ENCODE peak calls at places on chromosomes 3 and 15, in ten cellular contexts. N is omental fat pad; R is heart left ventricle; Z is Calu3; T is fibroblast of pulmonary artery; Y is activated CD4-positive, alpha-beta T cell treated with anti-CD3 and anti-CD28 coated beads, Interleukin-2, amount 50 U/mL, for 24 hours; J is AG09309; U is HCEC 1CT; G is AG08396; S is NCI-H460. E is an unnamed sample.

GRCh38 chr3:179141890-179142289 is 6.3 kb upstream of the PIK3CA start:
- DNase-seq in N (no peak), R (no peak), Z (no peak), T (no peak), Y (no peak), J (no peak), U (no peak), G (no peak), S (no peak), E (no peak)

GRCh38 chr3:154758109-154758868 is 321.8 kb upstream of the MME start:
- DNase-seq in N (no peak), R (no peak), Z (no peak), T (peak), Y (no peak), J (peak), U (peak), G (peak), S (no peak), E (peak)

GRCh38 chr3:168034152-168034928 is 61.4 kb downstream of the GOLIM4 start:
- DNase-seq in N (no peak), R (peak), Z (no peak), T (peak), Y (no peak), J (peak), U (peak), G (peak), S (no peak), E (peak)

GRCh38 chr3:13850161-13850945 is 29.5 kb downstream of the WNT7A start:
- DNase-seq in N (no peak), R (no peak), Z (peak), T (no peak), Y (no peak), J (no peak), U (no peak), G (peak), S (no peak), E (peak)

GRCh38 chr3:147191795-147192385 is 214.5 kb downstream of the ZIC4 start:
- DNase-seq in N (no peak), R (no peak), Z (peak), T (peak), Y (no peak), J (peak), U (peak), G (peak), S (peak), E (peak)

GRCh38 chr15:96338772-96339661 is 8.5 kb downstream of the NR2F2 start:
- DNase-seq in N (no peak), R (no peak), Z (no peak), T (peak), Y (no peak), J (no peak), U (peak), G (no peak), S (no peak), E (peak)

GRCh38 chr3:194738254-194739093 is 52.8 kb downstream of the FAM43A start:
- DNase-seq in N (no peak), R (peak), Z (peak), T (peak), Y (no peak), J (peak), U (no peak), G (peak), S (no peak), E (no peak)

GRCh38 chr3:181757694-181758306 is 46.1 kb downstream of the SOX2 start:
- DNase-seq in N (no peak), R (no peak), Z (no peak), T (no peak), Y (no peak), J (no peak), U (no peak), G (no peak), S (no peak), E (no peak)

GRCh38 chr3:53224536-53224935 is 31.3 kb downstream of the TKT start:
- DNase-seq in N (no peak), R (peak), Z (no peak), T (no peak), Y (no peak), J (no peak), U (no peak), G (no peak), S (no peak), E (no peak)

GRCh38 chr3:139198929-139199328 is 144.9 kb upstream of the MRPS22 start:
- DNase-seq in N (no peak), R (no peak), Z (no peak), T (no peak), Y (no peak), J (peak), U (no peak), G (no peak), S (no peak), E (no peak)

GRCh38 chr3:184341925-184342324 is 4.5 kb downstream of the FAM131A start:
- DNase-seq in N (no peak), R (no peak), Z (peak), T (no peak), Y (no peak), J (no peak), U (no peak), G (no peak), S (no peak), E (no peak)

GRCh38 chr3:13767896-13768295 is 112.0 kb downstream of the WNT7A start:
- DNase-seq in N (no peak), R (no peak), Z (no peak), T (no peak), Y (no peak), J (no peak), U (no peak), G (no peak), S (no peak), E (no peak)

GRCh38 chr3:133881492-133881891 is 14.2 kb downstream of the RAB6B start:
- DNase-seq in N (no peak), R (no peak), Z (no peak), T (no peak), Y (no peak), J (no peak), U (no peak), G (no peak), S (no peak), E (no peak)

GRCh38 chr3:44865272-44866005 is 3.7 kb downstream of the TMEM42 start:
- DNase-seq in N (no peak), R (no peak), Z (no peak), T (no peak), Y (no peak), J (no peak), U (no peak), G (no peak), S (no peak), E (no peak)

GRCh38 chr15:81152799-81153198 is 18.7 kb downstream of the CFAP161 start:
- DNase-seq in N (no peak), R (no peak), Z (no peak), T (no peak), Y (no peak), J (no peak), U (no peak), G (peak), S (no peak), E (peak)

GRCh38 chr3:155185623-155186022 is 105.5 kb downstream of the MME start:
- DNase-seq in N (no peak), R (no peak), Z (no peak), T (peak), Y (no peak), J (peak), U (peak), G (peak), S (no peak), E (no peak)

GRCh38 chr3:179063945-179064560 is 7.6 kb downstream of the ZMAT3 start:
- DNase-seq in N (no peak), R (no peak), Z (no peak), T (no peak), Y (no peak), J (peak), U (peak), G (peak), S (peak), E (no peak)

GRCh38 chr3:80241791-80242190 is 474.0 kb upstream of the ROBO1 start:
- DNase-seq in N (no peak), R (no peak), Z (no peak), T (no peak), Y (no peak), J (no peak), U (no peak), G (no peak), S (no peak), E (no peak)

GRCh38 chr3:31117854-31118253 is 223.4 kb upstream of the GADL1 start:
- DNase-seq in N (no peak), R (no peak), Z (no peak), T (no peak), Y (no peak), J (no peak), U (no peak), G (no peak), S (no peak), E (no peak)

GRCh38 chr3:115418583-115418982 is 204.7 kb upstream of the GAP43 start:
- DNase-seq in N (no peak), R (no peak), Z (no peak), T (no peak), Y (no peak), J (no peak), U (no peak), G (no peak), S (no peak), E (no peak)

GRCh38 chr3:126512026-126512425 is 5.5 kb downstream of the UROC1 start:
- DNase-seq in N (no peak), R (peak), Z (no peak), T (no peak), Y (no peak), J (no peak), U (no peak), G (no peak), S (no peak), E (no peak)

GRCh38 chr3:127777861-127778711 is 44.2 kb downstream of the MGLL start:
- DNase-seq in N (no peak), R (no peak), Z (no peak), T (no peak), Y (no peak), J (no peak), U (no peak), G (no peak), S (no peak), E (no peak)

GRCh38 chr3:134644731-134645514 is 5.9 kb downstream of the KY start:
- DNase-seq in N (no peak), R (peak), Z (no peak), T (no peak), Y (no peak), J (no peak), U (no peak), G (peak), S (no peak), E (no peak)

GRCh38 chr3:51343918-51344687 is 41.0 kb upstream of the MANF start:
- DNase-seq in N (no peak), R (no peak), Z (peak), T (peak), Y (no peak), J (peak), U (peak), G (peak), S (peak), E (no peak)

GRCh38 chr3:155737844-155738460 is 6.9 kb downstream of the PLCH1 start:
- DNase-seq in N (no peak), R (no peak), Z (peak), T (no peak), Y (no peak), J (no peak), U (no peak), G (no peak), S (no peak), E (peak)

GRCh38 chr3:14534379-14535191 is 5.6 kb downstream of the GRIP2 start:
- DNase-seq in N (no peak), R (peak), Z (no peak), T (no peak), Y (no peak), J (no peak), U (no peak), G (no peak), S (no peak), E (no peak)

GRCh38 chr3:184230081-184230602 is 757 bp downstream of the VWA5B2 start:
- DNase-seq in N (no peak), R (no peak), Z (peak), T (no peak), Y (no peak), J (no peak), U (no peak), G (peak), S (no peak), E (no peak)

GRCh38 chr15:47870956-47871625 is 153.8 kb downstream of the SEMA6D start:
- DNase-seq in N (no peak), R (no peak), Z (no peak), T (peak), Y (no peak), J (peak), U (peak), G (peak), S (no peak), E (no peak)

GRCh38 chr3:126521122-126521891 is 2.6 kb upstream of the CHST13 start:
- DNase-seq in N (no peak), R (peak), Z (no peak), T (no peak), Y (no peak), J (no peak), U (no peak), G (no peak), S (no peak), E (no peak)

GRCh38 chr3:24850245-24850644 is 355.6 kb upstream of the THRB start:
- DNase-seq in N (no peak), R (no peak), Z (no peak), T (no peak), Y (no peak), J (no peak), U (no peak), G (no peak), S (no peak), E (no peak)

GRCh38 chr3:194266658-194267005 is 84.5 kb downstream of the CPN2 start:
- DNase-seq in N (no peak), R (peak), Z (no peak), T (peak), Y (no peak), J (no peak), U (no peak), G (no peak), S (no peak), E (no peak)

GRCh38 chr15:32649336-32649735 is 7.8 kb downstream of the SCG5 start:
- DNase-seq in N (no peak), R (no peak), Z (no peak), T (peak), Y (no peak), J (no peak), U (peak), G (peak), S (no peak), E (peak)

GRCh38 chr3:45762647-45763330 is 33.5 kb downstream of the SLC6A20 start:
- DNase-seq in N (no peak), R (no peak), Z (no peak), T (no peak), Y (no peak), J (no peak), U (no peak), G (no peak), S (no peak), E (no peak)

GRCh38 chr15:45669422-45669821 is 34.6 kb downstream of the SQOR start:
- DNase-seq in N (no peak), R (no peak), Z (no peak), T (no peak), Y (no peak), J (no peak), U (no peak), G (no peak), S (no peak), E (no peak)

GRCh38 chr15:31442203-31443090 is 115.8 kb downstream of the KLF13 start:
- DNase-seq in N (no peak), R (no peak), Z (no peak), T (peak), Y (no peak), J (peak), U (peak), G (peak), S (no peak), E (peak)

GRCh38 chr3:129323651-129324294 is 45.1 kb downstream of the HMCES start:
- DNase-seq in N (no peak), R (no peak), Z (no peak), T (no peak), Y (no peak), J (no peak), U (no peak), G (no peak), S (no peak), E (no peak)

GRCh38 chr3:99805160-99805559 is 12.5 kb upstream of the CMSS1 start:
- DNase-seq in N (no peak), R (no peak), Z (no peak), T (no peak), Y (no peak), J (no peak), U (no peak), G (no peak), S (no peak), E (no peak)